ENCODE peak calls at places on chromosomes 2 and 18, in eight cellular contexts. F is HCT116; L is A549; P is RWPE1; C is PC-9; M is naive thymus-derived CD4-positive, alpha-beta T cell; K is CD8-positive, alpha-beta memory T cell; T is cardiac muscle cell. W is an unnamed sample.

GRCh38 chr2:15811367-15811766 is 129.0 kb upstream of the MYCN start:
- DNase-seq in K (no peak), C (no peak), P (no peak), F (no peak), L (no peak), T (peak), M (no peak), W (no peak)

GRCh38 chr2:231000211-231000904 is 4.4 kb downstream of the SPATA3 start:
- DNase-seq in L (peak), C (no peak), F (no peak), M (no peak), K (no peak), P (no peak), T (no peak), W (no peak)

GRCh38 chr2:239833728-239834109 is 191.4 kb downstream of the NDUFA10 start:
- DNase-seq in F (no peak), P (no peak), T (no peak), M (no peak), C (no peak), L (no peak), K (no peak), W (no peak)

GRCh38 chr2:223853425-223853837 is 16.0 kb upstream of the AP1S3 start:
- DNase-seq in F (no peak), C (no peak), P (peak), K (no peak), T (no peak), L (no peak), M (no peak), W (peak)

GRCh38 chr2:101613073-101613704 is 84.3 kb upstream of the MAP4K4 start:
- DNase-seq in M (no peak), L (no peak), F (no peak), C (no peak), T (no peak), P (no peak), K (no peak), W (no peak)

GRCh38 chr2:109172556-109173105 is 43.6 kb downstream of the SH3RF3 start:
- DNase-seq in C (no peak), K (no peak), M (no peak), L (no peak), F (no peak), T (no peak), P (no peak), W (no peak)

GRCh38 chr2:10879159-10879558 is 32.6 kb upstream of the KCNF1 start:
- DNase-seq in M (no peak), K (no peak), L (no peak), P (no peak), F (no peak), C (no peak), T (no peak), W (no peak)

GRCh38 chr2:83342860-83343329 is 1116.2 kb downstream of the SUCLG1 start:
- DNase-seq in L (no peak), T (peak), M (peak), F (no peak), C (no peak), P (no peak), K (no peak), W (no peak)

GRCh38 chr2:239942871-239943311 is 82.3 kb downstream of the NDUFA10 start:
- DNase-seq in F (no peak), K (peak), C (no peak), M (no peak), T (no peak), P (no peak), L (no peak), W (no peak)

GRCh38 chr2:241896746-241897201 is 27.2 kb downstream of the RTP5 start:
- DNase-seq in P (no peak), M (no peak), C (no peak), T (no peak), F (no peak), L (no peak), K (no peak), W (no peak)

GRCh38 chr2:205657579-205657978 is 24.7 kb upstream of the NRP2 start:
- DNase-seq in L (no peak), M (no peak), F (no peak), P (no peak), C (no peak), T (no peak), K (no peak), W (no peak)

GRCh38 chr2:144894612-144895300 is 374.8 kb upstream of the ZEB2 start:
- DNase-seq in C (no peak), T (no peak), F (no peak), K (no peak), P (no peak), M (no peak), L (no peak), W (no peak)

GRCh38 chr2:85695121-85695520 is 963 bp downstream of the GNLY start:
- DNase-seq in M (no peak), P (no peak), K (no peak), L (no peak), T (no peak), C (no peak), F (no peak), W (no peak)

GRCh38 chr18:48129621-48130082 is 199.2 kb upstream of the SMAD2 start:
- DNase-seq in M (no peak), P (no peak), C (no peak), T (no peak), F (no peak), K (no peak), L (no peak), W (no peak)

GRCh38 chr18:48121752-48122151 is 191.3 kb upstream of the SMAD2 start:
- DNase-seq in C (no peak), P (no peak), M (no peak), L (no peak), T (no peak), F (no peak), K (no peak), W (no peak)

GRCh38 chr2:149020432-149020851 is 18.1 kb upstream of the LYPD6B start:
- DNase-seq in C (no peak), T (no peak), M (no peak), L (no peak), K (no peak), P (no peak), F (no peak), W (no peak)

GRCh38 chr2:66957198-66957597 is 439.9 kb upstream of the ETAA1 start:
- DNase-seq in P (no peak), M (no peak), F (no peak), C (no peak), L (no peak), K (no peak), T (no peak), W (no peak)

GRCh38 chr2:176680916-176681315 is 411.7 kb downstream of the MTX2 start:
- DNase-seq in F (no peak), L (no peak), P (no peak), M (no peak), C (no peak), T (no peak), K (no peak), W (no peak)

GRCh38 chr2:234879671-234880455 is 72.0 kb upstream of the SH3BP4 start:
- DNase-seq in K (no peak), C (no peak), L (peak), F (peak), P (no peak), T (no peak), M (no peak), W (no peak)

GRCh38 chr2:19073522-19073921 is 284.9 kb downstream of the OSR1 start:
- DNase-seq in F (peak), M (no peak), P (peak), T (no peak), L (peak), K (no peak), C (peak), W (peak)

GRCh38 chr18:45527891-45528290 is 87.4 kb upstream of the SLC14A2 start:
- DNase-seq in T (no peak), C (no peak), K (no peak), F (no peak), M (no peak), P (no peak), L (no peak), W (peak)

GRCh38 chr2:20583425-20583881 is 67.4 kb downstream of the HS1BP3 start:
- DNase-seq in C (no peak), P (no peak), M (no peak), T (no peak), F (no peak), L (no peak), K (no peak), W (no peak)
- H3K27ac ChIP-seq in C (peak), P (peak), M (no peak), T (peak), F (peak), L (peak), K (no peak), W (no peak)

GRCh38 chr18:55780591-55781071 is 192.6 kb upstream of the TCF4 start:
- DNase-seq in M (no peak), L (no peak), K (no peak), F (no peak), C (no peak), T (no peak), P (no peak), W (no peak)
- H3K27ac ChIP-seq in M (no peak), L (peak), K (no peak), F (no peak), C (no peak), T (no peak), P (peak), W (peak)

GRCh38 chr2:46878240-46878877 is 37.2 kb downstream of the MCFD2 start:
- DNase-seq in K (no peak), C (no peak), F (no peak), P (no peak), M (no peak), L (no peak), T (no peak), W (no peak)
- H3K27ac ChIP-seq in K (no peak), C (no peak), F (peak), P (no peak), M (no peak), L (peak), T (no peak), W (no peak)

DNA sequence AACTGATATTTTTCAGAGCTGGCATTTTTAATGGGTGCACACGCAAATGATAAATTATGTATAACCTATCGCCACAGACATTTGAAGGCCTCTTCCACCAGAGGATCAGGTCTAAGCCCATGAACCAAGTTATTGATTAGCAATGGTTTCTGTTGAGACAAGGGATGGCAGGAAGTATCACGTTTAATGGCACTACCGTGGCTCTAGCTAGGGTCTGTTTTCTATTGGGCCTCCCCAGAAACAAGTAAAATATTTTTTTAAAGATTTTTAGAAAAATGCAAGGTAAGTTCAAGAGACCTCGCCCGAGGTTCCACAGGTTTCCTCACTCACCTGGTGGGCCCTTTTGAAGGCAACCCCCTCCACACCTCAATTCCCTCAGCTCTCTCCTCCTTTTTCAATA is 651 bp downstream of the GFPT1 start:
- DNase-seq in T (no peak), F (no peak), C (no peak), L (no peak), P (no peak), K (no peak), M (no peak), W (no peak)
- H3K27ac ChIP-seq in T (peak), F (no peak), C (peak), L (peak), P (peak), K (peak), M (peak), W (peak)